ENCODE peak calls at places on chromosomes 13 and 19, in seven cellular contexts. L is aorta, O is SJSA1, I is neuronal stem cell, X is mesendoderm, F is thoracic aorta, V is endodermal cell. J is an unnamed sample.

GRCh38 chr13:110133425-110134235 is 173.3 kb downstream of the COL4A1 start:
- DNase-seq in L (no peak), O (no peak), I (no peak), X (peak; percentile 47), F (no peak), V (no peak), J (no peak)

GRCh38 chr19:57443121-57443696 is 8.1 kb downstream of the ZNF749 start:
- DNase-seq in L (no peak), O (no peak), I (no peak), X (no peak), F (no peak), V (no peak), J (no peak)

GRCh38 chr13:49086711-49087110 is 111.0 kb downstream of the FNDC3A start:
- DNase-seq in L (no peak), O (no peak), I (no peak), X (no peak), F (no peak), V (no peak), J (peak; percentile 74)

GRCh38 chr13:25865391-25865790 is 186.4 kb downstream of the SHISA2 start:
- DNase-seq in L (no peak), O (no peak), I (no peak), X (no peak), F (no peak), V (no peak), J (no peak)

GRCh38 chr19:48511321-48511731 is 309 bp downstream of the LMTK3 start:
- DNase-seq in L (no peak), O (no peak), I (no peak), X (no peak), F (no peak), V (peak; percentile 82), J (no peak)

GRCh38 chr13:66660013-66660804 is 569.9 kb downstream of the PCDH9 start:
- DNase-seq in L (no peak), O (peak; percentile 16), I (no peak), X (no peak), F (no peak), V (no peak), J (peak; percentile 58)

GRCh38 chr13:109833071-109833470 is 46.7 kb upstream of the IRS2 start:
- DNase-seq in L (no peak), O (no peak), I (no peak), X (no peak), F (no peak), V (no peak), J (no peak)

GRCh38 chr19:46726551-46726950 is 9.6 kb upstream of the PRKD2 start:
- DNase-seq in L (no peak), O (no peak), I (no peak), X (no peak), F (no peak), V (no peak), J (no peak)

GRCh38 chr13:50386527-50387123 is 371.4 kb downstream of the KCNRG start:
- DNase-seq in L (no peak), O (no peak), I (peak; percentile 24), X (peak; percentile 22), F (no peak), V (no peak), J (no peak)

GRCh38 chr13:73107970-73108369 is 49.2 kb downstream of the KLF5 start:
- DNase-seq in L (no peak), O (no peak), I (no peak), X (no peak), F (no peak), V (no peak), J (no peak)

GRCh38 chr19:32172761-32173160 is 172.6 kb upstream of the ZNF507 start:
- DNase-seq in L (no peak), O (no peak), I (no peak), X (no peak), F (no peak), V (no peak), J (no peak)

GRCh38 chr13:30526612-30527217 is 61.0 kb upstream of the HMGB1 start:
- DNase-seq in L (no peak), O (no peak), I (no peak), X (peak; percentile 16), F (no peak), V (no peak), J (no peak)

GRCh38 chr13:42652642-42653415 is 78.9 kb downstream of the TNFSF11 start:
- DNase-seq in L (no peak), O (no peak), I (no peak), X (peak; percentile 59), F (no peak), V (no peak), J (no peak)

GRCh38 chr19:10173527-10173926 is 21.2 kb downstream of the DNMT1 start:
- DNase-seq in L (no peak), O (peak; percentile 21), I (no peak), X (no peak), F (no peak), V (no peak), J (peak; percentile 20)

GRCh38 chr13:33524086-33524485 is 238.5 kb upstream of the STARD13 start:
- DNase-seq in L (no peak), O (peak; percentile 41), I (no peak), X (no peak), F (no peak), V (no peak), J (no peak)

GRCh38 chr13:39210961-39211534 is 172.8 kb downstream of the NHLRC3 start:
- DNase-seq in L (no peak), O (no peak), I (no peak), X (peak; percentile 13), F (no peak), V (no peak), J (peak; percentile 50)

GRCh38 chr13:43232866-43233265 is 209.5 kb downstream of the DNAJC15 start:
- DNase-seq in L (no peak), O (no peak), I (no peak), X (no peak), F (no peak), V (no peak), J (peak; percentile 51)

GRCh38 chr19:38736036-38736412 is 8.2 kb downstream of the CAPN12 start:
- DNase-seq in L (peak; percentile 68), O (no peak), I (no peak), X (peak; percentile 61), F (no peak), V (peak; percentile 86), J (no peak)

GRCh38 chr19:47057328-47057727 is 8.9 kb upstream of the TMEM160 start:
- DNase-seq in L (no peak), O (no peak), I (no peak), X (no peak), F (no peak), V (no peak), J (peak; percentile 52)

GRCh38 chr13:36436811-36437210 is 4.5 kb downstream of the CCNA1 start:
- DNase-seq in L (no peak), O (no peak), I (no peak), X (no peak), F (no peak), V (no peak), J (no peak)

GRCh38 chr19:33248954-33249613 is 23.4 kb upstream of the SLC7A10 start:
- DNase-seq in L (peak; percentile 77), O (no peak), I (no peak), X (peak; percentile 21), F (no peak), V (no peak), J (no peak)

GRCh38 chr19:43704002-43704705 is 11.7 kb upstream of the IRGC start:
- DNase-seq in L (no peak), O (no peak), I (no peak), X (no peak), F (no peak), V (no peak), J (no peak)

GRCh38 chr19:33040994-33041827 is 23.5 kb downstream of the RHPN2 start:
- DNase-seq in L (no peak), O (peak; percentile 93), I (no peak), X (no peak), F (no peak), V (no peak), J (no peak)

GRCh38 chr13:27919934-27920676 is at the start of gene PDX1:
- DNase-seq in L (no peak), O (no peak), I (peak; percentile 48), X (peak; percentile 71), F (no peak), V (peak; percentile 90), J (no peak)
- H3K4me1 ChIP-seq in L (no peaks in the 10 kb centered on the region), O (peaks cover 13% of the 10 kb centered on the region), I (peaks cover 2% of the 10 kb centered on the region), X (peaks cover 2% of the 10 kb centered on the region), F (peaks cover 22% of the 10 kb centered on the region), V (peaks cover 3% of the 10 kb centered on the region), J (no peaks in the 10 kb centered on the region)

GRCh38 chr19:16111909-16112752 is 442 bp downstream of the RAB8A start:
- DNase-seq in L (no peak), O (no peak), I (no peak), X (no peak), F (no peak), V (no peak), J (no peak)
- H3K4me1 ChIP-seq in L (no peaks in the 10 kb centered on the region), O (peaks cover 13% of the 10 kb centered on the region), I (peaks cover 10% of the 10 kb centered on the region), X (peaks cover 4% of the 10 kb centered on the region), F (peaks cover 14% of the 10 kb centered on the region), V (peaks cover 4% of the 10 kb centered on the region), J (no peaks in the 10 kb centered on the region)

GRCh38 chr19:18494267-18494607 is 27.6 kb downstream of the ELL start:
- DNase-seq in L (no peak), O (no peak), I (no peak), X (no peak), F (no peak), V (no peak), J (no peak)
- H3K4me1 ChIP-seq in L (no peaks in the 10 kb centered on the region), O (peaks cover 10% of the 10 kb centered on the region), I (peaks cover 14% of the 10 kb centered on the region), X (no peaks in the 10 kb centered on the region), F (peaks cover 33% of the 10 kb centered on the region), V (no peaks in the 10 kb centered on the region), J (peaks cover 23% of the 10 kb centered on the region)

GRCh38 chr13:99207511-99207910 is 6.9 kb downstream of the UBAC2 start:
- DNase-seq in L (no peak), O (no peak), I (no peak), X (no peak), F (no peak), V (peak; percentile 28), J (no peak)

GRCh38 chr13:99208185-99208584 is 7.5 kb downstream of the UBAC2 start:
- DNase-seq in L (no peak), O (no peak), I (no peak), X (no peak), F (no peak), V (peak; percentile 28), J (no peak)

GRCh38 chr13:99211421-99212035 is 10.9 kb downstream of the UBAC2 start:
- DNase-seq in L (no peak), O (no peak), I (no peak), X (no peak), F (no peak), V (no peak), J (no peak)

GRCh38 chr13:99206873-99207272 is 6.2 kb downstream of the UBAC2 start:
- DNase-seq in L (no peak), O (no peak), I (no peak), X (no peak), F (no peak), V (peak; percentile 13), J (no peak)

DNA sequence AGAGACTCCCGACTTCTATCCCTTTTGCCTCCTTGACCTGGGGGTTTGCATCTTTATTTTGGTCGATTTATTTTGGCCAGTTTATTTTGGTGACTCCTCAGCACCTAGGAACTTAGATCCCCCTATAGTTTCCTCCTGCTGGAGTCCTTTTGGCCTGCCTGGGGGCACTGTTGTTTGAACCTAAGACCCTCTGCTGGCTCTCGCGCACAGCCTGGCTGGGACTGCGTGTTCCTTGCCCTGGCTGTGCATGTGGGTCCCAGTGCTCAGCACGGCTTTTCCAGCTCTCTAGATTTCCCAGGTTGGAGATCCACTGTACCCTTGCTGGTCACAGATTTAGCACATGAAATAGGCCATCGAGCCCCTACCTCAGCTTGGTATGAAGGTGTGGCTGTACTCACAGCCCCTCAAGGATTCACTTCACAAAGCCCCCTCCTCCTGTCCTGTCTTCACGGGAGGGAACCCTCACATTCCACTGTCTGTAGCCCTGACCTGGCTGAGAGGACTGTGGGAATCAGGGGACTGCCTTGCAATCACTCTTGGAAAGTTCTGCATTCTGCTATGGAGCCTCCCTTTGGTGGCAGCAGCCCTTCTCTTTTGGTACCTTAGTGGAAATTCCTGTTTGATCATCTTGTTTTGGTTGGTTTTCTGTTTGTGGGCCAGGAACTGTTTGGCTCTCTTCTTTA is 8.3 kb downstream of the UBAC2 start:
- DNase-seq in L (no peak), O (no peak), I (no peak), X (no peak), F (no peak), V (peak; percentile 55), J (no peak)
- H3K4me1 ChIP-seq in L (no peaks in the 10 kb centered on the region), O (no peaks in the 10 kb centered on the region), I (peaks cover under 1% of the 10 kb centered on the region), X (peaks cover 1% of the 10 kb centered on the region), F (no peaks in the 10 kb centered on the region), V (peaks cover 16% of the 10 kb centered on the region), J (no peaks in the 10 kb centered on the region)